ENCODE peak calls at places on chromosomes 12 and 14, in eight cellular contexts. G, A, W, F, C, K, S and T are unnamed samples.

GRCh38 chr14:50233335-50234250 is 2.2 kb upstream of the SOS2 start:
- DNase-seq in G (no peak), C (no peak), F (no peak), K (no peak), S (no peak), W (peak; percentile 9), A (no peak), T (no peak)

GRCh38 chr14:104303705-104304425 is 165.5 kb downstream of the KIF26A start:
- DNase-seq in F (no peak), S (peak; percentile 17), C (no peak), A (no peak), G (no peak), W (no peak), K (no peak), T (no peak)

GRCh38 chr12:78674311-78675085 is 190.1 kb upstream of the SYT1 start:
- DNase-seq in W (no peak), C (no peak), K (no peak), S (no peak), F (peak; percentile 44), G (no peak), A (no peak), T (no peak)

GRCh38 chr14:60944206-60944605 is 36.7 kb downstream of the TRMT5 start:
- DNase-seq in S (no peak), G (no peak), A (no peak), C (no peak), W (no peak), F (no peak), K (no peak), T (no peak)

GRCh38 chr12:53737951-53738833 is 10.9 kb upstream of the CALCOCO1 start:
- DNase-seq in S (no peak), A (no peak), K (peak; percentile 83), C (no peak), G (peak; percentile 88), F (no peak), W (peak; percentile 30), T (no peak)

GRCh38 chr12:114013601-114014345 is 47.6 kb upstream of the RBM19 start:
- DNase-seq in G (peak; percentile 76), F (peak; percentile 5), W (no peak), A (peak; percentile 1), C (no peak), K (peak; percentile 86), S (no peak), T (no peak)

GRCh38 chr12:26646571-26646970 is 186.4 kb downstream of the ITPR2 start:
- DNase-seq in C (no peak), W (no peak), S (no peak), A (no peak), F (peak; percentile 18), G (no peak), K (no peak), T (no peak)

GRCh38 chr12:109113661-109114321 is 2.6 kb upstream of the ACACB start:
- DNase-seq in G (no peak), K (no peak), A (no peak), C (no peak), S (no peak), F (no peak), W (no peak), T (no peak)

GRCh38 chr12:26275313-26276257 is 80.2 kb downstream of the SSPN start:
- DNase-seq in S (no peak), K (no peak), W (no peak), A (no peak), F (peak; percentile 67), G (no peak), C (no peak), T (no peak)

GRCh38 chr12:77232045-77232444 is 166.7 kb upstream of the E2F7 start:
- DNase-seq in G (no peak), A (peak; percentile 9), K (no peak), C (no peak), F (peak; percentile 77), S (no peak), W (no peak), T (no peak)

GRCh38 chr12:117159674-117160073 is 30.6 kb downstream of the FBXO21 start:
- DNase-seq in W (no peak), S (no peak), A (no peak), G (no peak), C (no peak), F (no peak), K (no peak), T (peak; percentile 41)

GRCh38 chr12:574475-575128 is 88.6 kb downstream of the NINJ2 start:
- DNase-seq in W (no peak), G (no peak), A (peak; percentile 81), C (no peak), F (peak; percentile 72), K (no peak), S (no peak), T (no peak)

GRCh38 chr12:101764393-101764792 is 25.1 kb upstream of the SYCP3 start:
- DNase-seq in C (no peak), F (no peak), W (no peak), S (no peak), G (no peak), A (no peak), K (no peak), T (no peak)

GRCh38 chr12:118359541-118359915 is 13.2 kb downstream of the TAOK3 start:
- DNase-seq in A (no peak), W (no peak), S (no peak), G (no peak), F (no peak), K (no peak), C (no peak), T (no peak)

GRCh38 chr12:4353785-4354208 is 25.7 kb downstream of the FGF23 start:
- DNase-seq in S (no peak), K (peak; percentile 68), A (peak; percentile 11), C (no peak), F (no peak), G (peak; percentile 66), W (peak; percentile 27), T (no peak)

GRCh38 chr14:52882824-52883223 is 68.0 kb downstream of the FERMT2 start:
- DNase-seq in A (no peak), F (no peak), S (no peak), W (no peak), K (no peak), C (no peak), G (no peak), T (no peak)

GRCh38 chr14:57871487-57872080 is 5.7 kb upstream of the SLC35F4 start:
- DNase-seq in G (peak; percentile 47), F (peak; percentile 63), W (no peak), S (no peak), A (peak; percentile 33), C (no peak), K (peak; percentile 77), T (peak; percentile 24)

GRCh38 chr14:59362533-59362932 is 102.6 kb downstream of the GPR135 start:
- DNase-seq in G (no peak), W (no peak), C (no peak), S (no peak), F (peak; percentile 78), K (no peak), A (peak; percentile 68), T (no peak)

GRCh38 chr14:31829256-31829923 is 247.7 kb upstream of the ARHGAP5 start:
- DNase-seq in F (peak; percentile 80), W (no peak), G (no peak), S (no peak), K (peak; percentile 21), C (no peak), A (peak; percentile 45), T (no peak)

GRCh38 chr12:59164991-59165718 is 244.9 kb upstream of the LRIG3 start:
- DNase-seq in G (no peak), S (no peak), C (no peak), F (peak; percentile 55), K (peak; percentile 76), W (no peak), A (peak; percentile 36), T (no peak)

GRCh38 chr12:29634057-29634456 is 136.6 kb upstream of the OVCH1 start:
- DNase-seq in W (no peak), F (peak; percentile 57), K (no peak), S (no peak), A (peak; percentile 35), G (no peak), C (no peak), T (no peak)

GRCh38 chr12:110780448-110780847 is 37.8 kb upstream of the PPP1CC start:
- DNase-seq in W (peak; percentile 21), G (no peak), A (no peak), S (no peak), F (no peak), K (no peak), C (no peak), T (no peak)

GRCh38 chr12:121033625-121034349 is 5.3 kb downstream of the OASL start:
- DNase-seq in K (no peak), C (no peak), W (peak; percentile 62), G (no peak), S (no peak), A (peak; percentile 92), F (peak; percentile 51), T (no peak)

GRCh38 chr12:1832801-1833595 is 12.6 kb downstream of the LRTM2 start:
- DNase-seq in C (no peak), W (no peak), A (no peak), S (no peak), G (no peak), F (no peak), K (no peak), T (no peak)
- H3K27ac ChIP-seq in C (no peak overlapping the region), W (no peak overlapping the region), A (no peak overlapping the region), S (no peak overlapping the region), G (no peak overlapping the region), F (no peak overlapping the region), K (no peak overlapping the region), T (no peak overlapping the region)

GRCh38 chr14:21023174-21023573 is 1.7 kb downstream of the NDRG2 start:
- DNase-seq in C (no peak), A (no peak), G (peak; percentile 25), F (no peak), S (peak; percentile 43), K (no peak), W (no peak), T (peak; percentile 44)
- H3K27ac ChIP-seq in C (no peak overlapping the region), A (no peak overlapping the region), G (no peak overlapping the region), F (no peak overlapping the region), S (peak overlapping the region; percentile 72), K (no peak overlapping the region), W (no peak overlapping the region), T (no peak overlapping the region)

GRCh38 chr12:115609356-115609755 is 668.1 kb downstream of the MED13L start:
- DNase-seq in A (peak; percentile 4), K (no peak), C (no peak), W (no peak), G (no peak), F (peak; percentile 52), S (no peak), T (no peak)
- H3K27ac ChIP-seq in A (no peak overlapping the region), K (no peak overlapping the region), C (no peak overlapping the region), W (no peak overlapping the region), G (no peak overlapping the region), F (no peak overlapping the region), S (no peak overlapping the region), T (no peak overlapping the region)

DNA sequence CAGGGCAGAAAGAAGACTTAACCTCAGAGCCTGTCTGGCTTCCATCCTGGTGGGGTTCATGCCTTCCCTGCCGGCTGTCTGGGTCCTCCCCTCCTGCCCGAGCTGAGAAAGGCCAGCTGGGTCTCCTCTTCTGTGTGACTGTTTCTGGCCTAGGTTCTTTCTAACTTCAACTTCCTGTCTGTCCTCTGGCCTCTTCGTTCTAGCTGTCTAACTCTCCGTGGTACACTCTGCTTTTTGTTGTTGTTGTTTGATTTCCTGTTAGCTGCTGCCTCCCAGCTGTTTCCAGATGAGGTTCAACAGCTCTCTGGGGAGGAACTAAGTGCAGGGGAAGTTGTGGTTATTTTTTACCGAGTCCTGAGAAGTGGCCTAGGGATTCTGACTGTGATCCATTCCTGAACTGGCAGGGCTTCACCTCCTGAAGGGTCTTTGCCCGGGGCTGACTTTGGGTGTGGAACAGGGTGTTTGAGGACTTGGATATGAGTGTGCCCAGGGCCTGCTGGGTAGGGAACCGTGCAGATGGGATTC is 3.2 kb downstream of the MLXIP start:
- DNase-seq in F (no peak), W (no peak), S (no peak), G (no peak), C (no peak), A (peak; percentile 31), K (no peak), T (peak; percentile 44)
- H3K27ac ChIP-seq in F (peak overlapping the region; percentile 79), W (peak overlapping the region; percentile 77), S (peak overlapping the region; percentile 43), G (no peak overlapping the region), C (peak overlapping the region; percentile 53), A (peak overlapping the region; percentile 74), K (no peak overlapping the region), T (peak overlapping the region; percentile 77)